ENCODE peak calls at places on chromosome 4, in four cellular contexts. X is GM20000, S is hepatocyte, Y is lower lobe of right lung. Z is an unnamed sample.

GRCh38 chr4:1400861-1401408 is 5.3 kb downstream of the NKX1-1 start:
- DNase-seq in X (peak; percentile 26), S (no peak), Y (peak; percentile 18), Z (peak; percentile 38)

GRCh38 chr4:16573744-16574143 is 324.7 kb downstream of the LDB2 start:
- DNase-seq in Y (no peak), X (no peak), S (no peak), Z (no peak)

GRCh38 chr4:57442834-57443291 is 332.7 kb upstream of the IGFBP7 start:
- DNase-seq in Y (no peak), S (peak; percentile 77), X (peak; percentile 21), Z (peak; percentile 17)

GRCh38 chr4:153748378-153748777 is 11.4 kb downstream of the RNF175 start:
- DNase-seq in X (no peak), S (peak; percentile 66), Y (no peak), Z (no peak)

GRCh38 chr4:185920171-185920570 is 108.2 kb upstream of the SORBS2 start:
- DNase-seq in Y (no peak), X (no peak), S (no peak), Z (no peak)

GRCh38 chr4:2069986-2070385 is 10.9 kb downstream of the NAT8L start:
- DNase-seq in Y (no peak), X (no peak), S (no peak), Z (no peak)

GRCh38 chr4:8025668-8026067 is 86.0 kb upstream of the AFAP1 start:
- DNase-seq in X (no peak), Y (no peak), S (no peak), Z (no peak)

GRCh38 chr4:158067646-158068045 is 105.2 kb downstream of the GASK1B start:
- DNase-seq in S (no peak), Y (no peak), X (no peak), Z (no peak)

GRCh38 chr4:118012142-118012541 is 22.1 kb upstream of the NDST3 start:
- DNase-seq in S (no peak), X (no peak), Y (no peak), Z (no peak)
- TF ChIP-seq CTCF in S (no peak), X (no peak), Y (no peak), Z (peak; percentile 3)

DNA sequence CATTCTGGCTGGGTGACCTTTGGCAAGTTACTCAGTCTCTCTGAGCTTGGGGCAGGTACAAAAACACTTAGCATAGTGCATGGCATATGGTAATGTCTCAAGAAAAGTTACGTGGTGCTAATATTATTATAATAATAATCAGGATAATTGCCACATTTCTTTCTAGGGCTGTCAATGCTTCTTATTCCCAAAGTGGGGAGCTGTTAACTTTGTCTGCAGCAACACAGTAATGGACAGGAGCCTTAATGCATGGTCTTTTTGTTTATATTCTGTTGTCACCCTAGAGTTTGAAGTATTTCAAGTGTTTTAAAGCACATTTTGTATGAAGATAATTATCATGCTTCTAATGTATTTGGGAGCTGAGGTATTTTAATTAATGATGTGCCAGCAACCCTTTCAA is 121.8 kb downstream of the FHIP1A start:
- DNase-seq in X (no peak), Y (no peak), S (no peak), Z (no peak)
- TF ChIP-seq CTCF in X (no peak), Y (no peak), S (peak; percentile 7), Z (peak; percentile 26)

DNA sequence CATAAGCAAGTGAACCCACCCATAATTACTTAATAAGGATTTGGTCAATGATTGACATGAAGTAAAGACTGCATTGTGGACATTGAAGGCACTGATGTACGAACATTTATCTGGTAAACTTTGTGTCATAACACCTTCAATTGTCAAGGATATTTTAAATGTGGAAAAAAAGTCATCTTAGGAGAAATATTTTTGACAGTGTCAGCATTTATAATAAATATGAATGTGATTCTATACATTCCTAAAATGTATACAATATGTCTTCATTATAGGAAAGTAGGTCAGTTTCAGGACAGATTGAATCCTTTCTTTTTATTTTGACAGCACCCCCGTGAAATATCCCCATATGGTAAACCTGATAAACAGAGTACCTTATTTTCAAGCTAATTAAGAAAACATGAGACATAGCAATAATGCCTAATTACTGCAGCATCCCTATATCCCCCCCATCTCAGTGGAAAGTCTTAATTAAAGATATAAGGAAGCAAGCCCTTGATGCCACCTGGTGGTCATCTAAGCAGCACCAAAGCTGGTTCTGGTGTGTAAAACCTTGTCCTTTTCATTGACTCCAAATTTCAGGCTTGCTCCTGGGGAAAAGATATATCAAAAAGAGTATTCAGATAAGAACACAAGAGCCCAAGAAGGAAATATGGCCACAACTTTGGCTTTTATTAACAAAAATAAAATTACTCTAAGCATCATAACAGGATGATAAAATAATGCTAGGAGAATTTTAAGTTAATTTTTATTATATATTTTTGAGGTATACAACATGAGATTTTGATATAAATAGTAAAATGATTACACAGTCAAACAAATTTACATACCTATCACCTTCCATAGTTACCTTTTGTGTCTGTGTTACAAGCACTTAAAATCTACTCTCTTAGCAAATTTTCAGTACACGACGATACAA is 379.7 kb downstream of the TLL1 start:
- DNase-seq in X (peak; percentile 5), Y (no peak), S (peak; percentile 37), Z (no peak)
- TF ChIP-seq CTCF in X (peak; percentile 31), Y (peak; percentile 39), S (peak; percentile 50), Z (peak; percentile 52)

GRCh38 chr4:120773641-120774040 is 148.9 kb downstream of the PRDM5 start:
- DNase-seq in Y (no peak), S (no peak), X (no peak), Z (no peak)
- TF ChIP-seq CTCF in Y (no peak), S (no peak), X (no peak), Z (no peak)

GRCh38 chr4:83910693-83911092 is 374.8 kb downstream of the GPAT3 start:
- DNase-seq in Y (no peak), S (no peak), X (no peak), Z (no peak)

GRCh38 chr4:83906561-83906960 is 370.7 kb downstream of the GPAT3 start:
- DNase-seq in Y (no peak), X (no peak), S (no peak), Z (no peak)

GRCh38 chr4:83905952-83906351 is 370.0 kb downstream of the GPAT3 start:
- DNase-seq in X (no peak), S (no peak), Y (no peak), Z (no peak)
- TF ChIP-seq CTCF in X (peak; percentile 3), S (peak; percentile 26), Y (no peak), Z (peak; percentile 46)

GRCh38 chr4:20313237-20314030 is 61.7 kb downstream of the SLIT2 start:
- DNase-seq in S (peak; percentile 46), X (no peak), Y (no peak), Z (peak; percentile 4)
- TF ChIP-seq CTCF in S (peak; percentile 38), X (peak; percentile 14), Y (no peak), Z (peak; percentile 53)